ENCODE peak calls at places on chromosomes 6 and 20, in seven cellular contexts. D is activated T-cell treated with anti-CD3 and anti-CD28 coated beads for 1 hour; Q is CD4-positive, alpha-beta memory T cell; T is CD4-positive, CD25-positive, alpha-beta regulatory T cell; H is memory B cell; X is natural killer cell; J is T-helper 2 cell. O is an unnamed sample.

GRCh38 chr6:40721252-40721936 is 134.2 kb upstream of the LRFN2 start:
- DNase-seq in D (no peak), Q (no peak), T (no peak), H (no peak), X (no peak), J (no peak), O (no peak)

GRCh38 chr6:37713529-37714119 is 15.9 kb upstream of the MDGA1 start:
- DNase-seq in D (no peak), Q (no peak), T (no peak), H (no peak), X (no peak), J (no peak), O (peak; percentile 22)

GRCh38 chr20:23479043-23479442 is 11.9 kb upstream of the CST8 start:
- DNase-seq in D (no peak), Q (no peak), T (no peak), H (no peak), X (no peak), J (no peak), O (no peak)

GRCh38 chr20:6299451-6299850 is 176.6 kb upstream of the FERMT1 start:
- DNase-seq in D (no peak), Q (no peak), T (no peak), H (no peak), X (no peak), J (no peak), O (no peak)

GRCh38 chr6:7085911-7086310 is 21.9 kb upstream of the RREB1 start:
- DNase-seq in D (no peak), Q (no peak), T (no peak), H (no peak), X (no peak), J (no peak), O (peak; percentile 43)

GRCh38 chr6:14635195-14635594 is 517.6 kb downstream of the CD83 start:
- DNase-seq in D (peak; percentile 17), Q (peak; percentile 48), T (no peak), H (no peak), X (no peak), J (peak; percentile 66), O (no peak)

GRCh38 chr6:10722820-10723651 is at the start of gene TMEM14C:
- DNase-seq in D (peak; percentile 65), Q (peak; percentile 72), T (peak; percentile 75), H (peak; percentile 50), X (peak; percentile 59), J (peak; percentile 76), O (peak; percentile 98)

GRCh38 chr20:8020314-8021079 is 936 bp upstream of the TMX4 start:
- DNase-seq in D (no peak), Q (peak; percentile 71), T (peak; percentile 20), H (no peak), X (no peak), J (peak; percentile 56), O (no peak)

GRCh38 chr20:34111057-34111711 is 859 bp downstream of the EIF2S2 start:
- DNase-seq in D (peak; percentile 4), Q (peak; percentile 18), T (no peak), H (no peak), X (no peak), J (no peak), O (peak; percentile 58)

GRCh38 chr6:44002071-44002590 is 125.1 kb downstream of the MRPL14 start:
- DNase-seq in D (no peak), Q (no peak), T (no peak), H (no peak), X (no peak), J (no peak), O (no peak)

GRCh38 chr6:35754452-35755321 is 17.9 kb downstream of the ARMC12 start:
- DNase-seq in D (no peak), Q (no peak), T (no peak), H (no peak), X (no peak), J (no peak), O (no peak)

GRCh38 chr6:70563540-70563939 is 3.2 kb upstream of the SDHAF4 start:
- DNase-seq in D (no peak), Q (no peak), T (no peak), H (no peak), X (no peak), J (no peak), O (no peak)

GRCh38 chr6:52909531-52909930 is at the start of gene GSTA3:
- DNase-seq in D (no peak), Q (no peak), T (no peak), H (no peak), X (no peak), J (no peak), O (no peak)

GRCh38 chr20:15195378-15195777 is 858.0 kb upstream of the FLRT3 start:
- DNase-seq in D (no peak), Q (no peak), T (no peak), H (no peak), X (no peak), J (no peak), O (no peak)

GRCh38 chr20:36098364-36098763 is 56.2 kb upstream of the EPB41L1 start:
- DNase-seq in D (no peak), Q (no peak), T (no peak), H (peak; percentile 32), X (no peak), J (no peak), O (peak; percentile 82)

GRCh38 chr6:28981833-28982475 is 23.2 kb downstream of the ZNF311 start:
- DNase-seq in D (peak; percentile 64), Q (peak; percentile 87), T (peak; percentile 57), H (peak; percentile 70), X (peak; percentile 68), J (peak; percentile 79), O (peak; percentile 93)

GRCh38 chr6:118968416-118968815 is 33.5 kb upstream of the MCM9 start:
- DNase-seq in D (no peak), Q (peak; percentile 2), T (no peak), H (no peak), X (no peak), J (no peak), O (peak; percentile 47)

GRCh38 chr20:32964575-32964974 is 39.7 kb downstream of the SUN5 start:
- DNase-seq in D (no peak), Q (no peak), T (no peak), H (no peak), X (no peak), J (no peak), O (no peak)

GRCh38 chr6:1135726-1136414 is 176.0 kb upstream of the FOXQ1 start:
- DNase-seq in D (no peak), Q (no peak), T (no peak), H (no peak), X (no peak), J (no peak), O (peak; percentile 38)

GRCh38 chr20:5090191-5090590 is 29.6 kb downstream of the PCNA start:
- DNase-seq in D (no peak), Q (no peak), T (no peak), H (no peak), X (no peak), J (no peak), O (no peak)

GRCh38 chr6:114187563-114187962 is 155.3 kb downstream of the HS3ST5 start:
- DNase-seq in D (no peak), Q (no peak), T (no peak), H (no peak), X (no peak), J (no peak), O (no peak)

GRCh38 chr6:22017272-22017671 is 279.6 kb downstream of the PRL start:
- DNase-seq in D (no peak), Q (no peak), T (no peak), H (no peak), X (no peak), J (no peak), O (no peak)

GRCh38 chr6:131642565-131643261 is 5.6 kb downstream of the ENPP3 start:
- DNase-seq in D (no peak), Q (no peak), T (no peak), H (no peak), X (no peak), J (no peak), O (no peak)

GRCh38 chr6:140566706-140567330 is 1192.4 kb upstream of the CITED2 start:
- DNase-seq in D (no peak), Q (no peak), T (no peak), H (no peak), X (no peak), J (no peak), O (peak; percentile 71)

GRCh38 chr6:157556671-157557430 is 175.9 kb downstream of the ZDHHC14 start:
- DNase-seq in D (no peak), Q (no peak), T (no peak), H (peak; percentile 33), X (no peak), J (no peak), O (no peak)

GRCh38 chr6:89379281-89379680 is 26.8 kb upstream of the UBE2J1 start:
- DNase-seq in D (no peak), Q (no peak), T (no peak), H (no peak), X (no peak), J (no peak), O (no peak)

GRCh38 chr20:32031007-32031958 is 20.8 kb upstream of the HCK start:
- DNase-seq in D (peak; percentile 56), Q (peak; percentile 58), T (peak; percentile 34), H (peak; percentile 76), X (peak; percentile 46), J (peak; percentile 18), O (peak; percentile 82)

GRCh38 chr6:151276112-151276745 is 36.5 kb downstream of the AKAP12 start:
- DNase-seq in D (no peak), Q (no peak), T (no peak), H (no peak), X (no peak), J (no peak), O (peak; percentile 71)

GRCh38 chr6:38498085-38498484 is 141.6 kb downstream of the BTBD9 start:
- DNase-seq in D (no peak), Q (no peak), T (no peak), H (no peak), X (no peak), J (no peak), O (peak; percentile 28)